ENCODE peak calls at places on chromosomes 3 and 15, in eight cellular contexts. N is IMR-90; H is ovary; R is stomach; C is WERI-Rb-1; U is PC-9; J is CD8-positive, alpha-beta T cell; P is K562. G is an unnamed sample. For H3K27me3, the result is how much of the 10 kb centered on the place peaks cover.

GRCh38 chr3:43153189-43154083 is 47.6 kb upstream of the POMGNT2 start:
- DNase-seq in N (peak), H (peak), R (no peak), C (no peak), U (no peak), J (no peak), P (no peak), G (no peak)

GRCh38 chr3:188389711-188390346 is 235.9 kb downstream of the LPP start:
- DNase-seq in N (no peak), H (no peak), R (no peak), C (no peak), U (no peak), J (no peak), P (no peak), G (peak)

GRCh38 chr15:96243701-96244100 is 86.8 kb upstream of the NR2F2 start:
- DNase-seq in N (peak), H (no peak), R (no peak), C (no peak), U (no peak), J (no peak), P (no peak), G (no peak)

GRCh38 chr15:39195988-39196486 is 384.8 kb upstream of the THBS1 start:
- DNase-seq in N (peak), H (no peak), R (no peak), C (no peak), U (peak), J (no peak), P (no peak), G (peak)

GRCh38 chr3:14360123-14360881 is 42.1 kb upstream of the SLC6A6 start:
- DNase-seq in N (peak), H (no peak), R (no peak), C (no peak), U (no peak), J (no peak), P (no peak), G (no peak)

GRCh38 chr15:63973212-63974009 is 72.9 kb downstream of the DAPK2 start:
- DNase-seq in N (peak), H (no peak), R (no peak), C (no peak), U (no peak), J (no peak), P (no peak), G (peak)

GRCh38 chr3:62874398-62875102 is 666 bp downstream of the CADPS start:
- DNase-seq in N (no peak), H (no peak), R (no peak), C (no peak), U (no peak), J (no peak), P (no peak), G (no peak)

GRCh38 chr3:122103821-122104514 is 48.8 kb downstream of the CD86 start:
- DNase-seq in N (no peak), H (no peak), R (no peak), C (no peak), U (no peak), J (no peak), P (no peak), G (no peak)

GRCh38 chr3:61371123-61371522 is 119.9 kb upstream of the FHIT start:
- DNase-seq in N (no peak), H (no peak), R (no peak), C (peak), U (no peak), J (no peak), P (peak), G (peak)

GRCh38 chr3:188947401-188947982 is 224.3 kb upstream of the TPRG1 start:
- DNase-seq in N (peak), H (peak), R (peak), C (peak), U (peak), J (no peak), P (peak), G (peak)

GRCh38 chr3:181948286-181948685 is 236.6 kb downstream of the SOX2 start:
- DNase-seq in N (no peak), H (no peak), R (no peak), C (no peak), U (no peak), J (no peak), P (no peak), G (peak)

GRCh38 chr15:45802140-45802539 is 167.3 kb downstream of the SQOR start:
- DNase-seq in N (no peak), H (no peak), R (no peak), C (no peak), U (no peak), J (no peak), P (no peak), G (no peak)

GRCh38 chr15:100931143-100931890 is 12.2 kb downstream of the LRRK1 start:
- DNase-seq in N (no peak), H (no peak), R (no peak), C (no peak), U (no peak), J (no peak), P (no peak), G (no peak)

GRCh38 chr3:188187055-188187454 is 33.1 kb downstream of the LPP start:
- DNase-seq in N (no peak), H (no peak), R (no peak), C (no peak), U (peak), J (no peak), P (no peak), G (peak)

GRCh38 chr15:78438595-78439285 is 724 bp downstream of the IREB2 start:
- DNase-seq in N (no peak), H (no peak), R (no peak), C (peak), U (no peak), J (no peak), P (peak), G (peak)
- TF ChIP-seq CTCF in N (peak), H (peak), R (no peak), C (peak), U (peak), J (no peak), P (peak), G (peak)

GRCh38 chr3:112984485-112984884 is 6.3 kb upstream of the GTPBP8 start:
- DNase-seq in N (peak), H (no peak), R (peak), C (no peak), U (no peak), J (no peak), P (no peak), G (peak)
- H3K27me3 ChIP-seq in N (under half), H (under half), R (under half), C (under half), U (under half), J (under half), P (under half), G (under half)

GRCh38 chr3:52278510-52279069 is at the start of gene WDR82:
- DNase-seq in N (peak), H (peak), R (peak), C (peak), U (peak), J (peak), P (peak), G (peak)

GRCh38 chr3:52280046-52280445 is 1.6 kb upstream of the WDR82 start:
- DNase-seq in N (no peak), H (no peak), R (no peak), C (no peak), U (no peak), J (no peak), P (peak), G (no peak)

GRCh38 chr3:52281980-52282801 is 3.7 kb upstream of the WDR82 start:
- DNase-seq in N (no peak), H (peak), R (no peak), C (no peak), U (no peak), J (peak), P (no peak), G (no peak)

GRCh38 chr3:52277071-52277964 is 1.1 kb downstream of the WDR82 start:
- DNase-seq in N (peak), H (peak), R (peak), C (peak), U (no peak), J (peak), P (peak), G (peak)

DNA sequence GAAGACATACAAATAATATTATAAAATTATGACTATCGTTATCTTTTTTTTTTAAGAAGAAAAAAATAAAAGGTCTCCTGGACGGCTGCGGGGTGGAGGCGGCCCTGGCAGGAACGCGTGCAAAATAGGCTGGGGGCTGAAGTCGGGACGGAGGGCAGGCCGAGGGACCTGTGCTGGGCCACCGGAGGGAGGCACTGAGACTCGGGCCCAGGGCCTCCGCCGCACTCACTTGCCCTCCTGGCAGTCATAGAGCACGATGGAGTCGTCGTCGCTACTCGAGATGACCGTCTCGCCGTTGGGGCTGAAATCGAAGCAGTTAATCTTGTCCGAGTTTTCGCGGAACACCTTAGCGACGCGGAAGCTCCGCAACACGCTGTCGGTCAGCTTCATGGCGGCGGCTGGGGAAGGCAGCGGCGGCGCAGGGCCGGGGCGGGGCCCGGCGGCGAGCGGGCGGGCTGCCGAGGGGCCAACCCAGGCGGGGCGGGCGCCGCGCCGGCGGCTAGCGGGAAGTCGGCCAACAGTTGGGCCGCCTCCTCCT is 408 bp downstream of the WDR82 start:
- DNase-seq in N (no peak), H (no peak), R (no peak), C (no peak), U (no peak), J (no peak), P (no peak), G (peak)
- TF ChIP-seq CTCF in N (peak), H (peak), R (peak), C (no peak), U (peak), J (peak), P (peak), G (peak)

GRCh38 chr15:41215708-41216107 is 14.8 kb downstream of the EXD1 start:
- DNase-seq in N (no peak), H (no peak), R (no peak), C (no peak), U (no peak), J (no peak), P (no peak), G (no peak)

GRCh38 chr15:41218851-41219250 is 11.7 kb downstream of the EXD1 start:
- DNase-seq in N (no peak), H (no peak), R (no peak), C (no peak), U (no peak), J (no peak), P (no peak), G (no peak)

GRCh38 chr15:41219381-41219780 is 11.2 kb downstream of the EXD1 start:
- DNase-seq in N (no peak), H (no peak), R (no peak), C (no peak), U (no peak), J (no peak), P (no peak), G (no peak)
- H3K27me3 ChIP-seq in N (under half), H (under half), R (under half), C (under half), U (under half), J (under half), P (under half), G (under half)

DNA sequence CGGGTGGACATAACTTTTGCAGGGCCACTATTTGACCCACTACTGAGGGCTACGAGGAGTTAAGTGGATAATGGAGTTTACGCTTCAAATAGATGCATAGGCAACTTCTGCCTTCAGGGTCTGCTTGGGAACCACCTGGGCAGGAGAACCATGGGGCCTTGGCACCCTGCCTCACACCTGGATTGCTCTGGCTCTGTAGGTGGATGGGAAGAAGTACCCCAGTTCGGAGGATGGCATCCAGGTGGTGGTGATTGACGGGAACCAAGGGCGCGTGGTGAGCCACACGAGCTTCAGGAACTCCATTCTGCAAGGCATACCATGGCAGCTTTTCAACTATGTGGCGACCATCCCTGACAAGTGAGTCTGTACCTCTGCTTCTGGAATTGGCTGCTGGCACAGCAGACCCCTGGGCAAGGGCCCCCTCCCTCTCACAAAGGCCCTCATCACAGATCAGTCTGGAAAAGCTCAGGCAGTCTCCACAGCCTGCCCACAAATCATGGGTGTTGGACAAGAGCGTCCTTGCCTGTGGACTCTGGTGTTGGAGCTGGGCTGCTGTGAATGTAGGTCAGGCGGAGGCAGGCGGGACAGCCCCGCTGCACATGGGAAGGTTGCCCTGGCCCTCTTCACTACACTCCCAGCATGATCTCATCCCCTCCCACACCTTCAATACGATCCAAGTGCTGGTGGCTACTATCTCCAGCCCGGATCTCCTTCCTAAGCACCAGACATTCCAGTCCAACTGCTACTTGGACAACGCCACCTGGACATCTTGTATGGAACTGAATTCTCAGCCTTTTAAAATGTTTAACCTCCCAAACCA is 46.7 kb downstream of the MESD start:
- DNase-seq in N (peak), H (no peak), R (no peak), C (no peak), U (no peak), J (no peak), P (no peak), G (no peak)
- TF ChIP-seq CTCF in N (no peak), H (no peak), R (no peak), C (no peak), U (no peak), J (no peak), P (no peak), G (no peak)